ENCODE peak calls at places on chromosome 17, in four cellular contexts. K is activated naive CD4-positive, alpha-beta T cell treated with anti-CD3 and anti-CD28 coated beads, Interleukin-2, amount 50 U/mL, for 16 hours; R is GM06990; L is NCI-H1105. F is an unnamed sample.

GRCh38 chr17:2076461-2076984 is 21.6 kb downstream of the HIC1 start:
- DNase-seq in K (no peak), R (no peak), L (no peak), F (no peak)

GRCh38 chr17:76956846-76957540 is 88.8 kb downstream of the MGAT5B start:
- DNase-seq in K (no peak), R (no peak), L (no peak), F (no peak)

GRCh38 chr17:80979547-80980378 is 11.9 kb upstream of the CHMP6 start:
- DNase-seq in K (no peak), R (no peak), L (no peak), F (no peak)

GRCh38 chr17:80743181-80743771 is 198.6 kb downstream of the RPTOR start:
- DNase-seq in K (peak; percentile 73), R (no peak), L (no peak), F (no peak)

GRCh38 chr17:68054296-68054900 is 18.9 kb downstream of the KPNA2 start:
- DNase-seq in K (no peak), R (no peak), L (no peak), F (no peak)

GRCh38 chr17:46200200-46200599 is 7.0 kb upstream of the KANSL1 start:
- DNase-seq in K (no peak), R (no peak), L (no peak), F (no peak)

GRCh38 chr17:38577244-38577643 is 28.5 kb downstream of the SRCIN1 start:
- DNase-seq in K (no peak), R (no peak), L (no peak), F (no peak)

GRCh38 chr17:2547176-2547575 is 35.5 kb upstream of the METTL16 start:
- DNase-seq in K (no peak), R (no peak), L (no peak), F (no peak)

GRCh38 chr17:83113792-83114191 is 34.4 kb downstream of the METRNL start:
- DNase-seq in K (no peak), R (no peak), L (no peak), F (no peak)

GRCh38 chr17:36779550-36779949 is 157.7 kb upstream of the LHX1 start:
- DNase-seq in K (no peak), R (no peak), L (no peak), F (no peak)

GRCh38 chr17:76491271-76492184 is 9.7 kb downstream of the RHBDF2 start:
- DNase-seq in K (no peak), R (no peak), L (no peak), F (no peak)

GRCh38 chr17:80246726-80247125 is 13.9 kb upstream of the RNF213 start:
- DNase-seq in K (no peak), R (no peak), L (no peak), F (no peak)

GRCh38 chr17:20228410-20228809 is 219.3 kb downstream of the SPECC1 start:
- DNase-seq in K (no peak), R (no peak), L (no peak), F (no peak)

GRCh38 chr17:52754838-52755237 is 596.3 kb upstream of the CA10 start:
- DNase-seq in K (no peak), R (no peak), L (no peak), F (no peak)

GRCh38 chr17:68599091-68599872 is 1.9 kb downstream of the FAM20A start:
- DNase-seq in K (no peak), R (no peak), L (no peak), F (no peak)

GRCh38 chr17:67671492-67671891 is 46.2 kb upstream of the NOL11 start:
- DNase-seq in K (no peak), R (no peak), L (peak; percentile 29), F (no peak)

GRCh38 chr17:37774508-37774907 is 29.6 kb upstream of the HNF1B start:
- DNase-seq in K (no peak), R (peak; percentile 77), L (no peak), F (no peak)

GRCh38 chr17:60065136-60065535 is 13.6 kb downstream of the HEATR6 start:
- DNase-seq in K (no peak), R (no peak), L (no peak), F (no peak)

GRCh38 chr17:45763182-45763581 is 20.9 kb upstream of the CRHR1 start:
- DNase-seq in K (no peak), R (no peak), L (no peak), F (no peak)

GRCh38 chr17:36510636-36511035 is 24.0 kb downstream of the MYO19 start:
- DNase-seq in K (no peak), R (no peak), L (no peak), F (no peak)

GRCh38 chr17:40810505-40810904 is 10.7 kb upstream of the KRT28 start:
- DNase-seq in K (no peak), R (no peak), L (no peak), F (no peak)

GRCh38 chr17:26765860-26766709 is 527.8 kb upstream of the WSB1 start:
- DNase-seq in K (no peak), R (no peak), L (no peak), F (no peak)

GRCh38 chr17:39579318-39580081 is 28.2 kb downstream of the NEUROD2 start:
- DNase-seq in K (no peak), R (no peak), L (no peak), F (peak; percentile 91)

GRCh38 chr17:38333635-38334295 is 10.0 kb downstream of the GPR179 start:
- DNase-seq in K (peak; percentile 36), R (no peak), L (peak; percentile 31), F (peak; percentile 83)

GRCh38 chr17:17725853-17726720 is 44.8 kb downstream of the RAI1 start:
- DNase-seq in K (no peak), R (no peak), L (no peak), F (peak; percentile 38)

GRCh38 chr17:45771473-45771959 is 12.6 kb upstream of the CRHR1 start:
- DNase-seq in K (no peak), R (no peak), L (no peak), F (peak; percentile 54)

GRCh38 chr17:79905832-79906231 is 66.6 kb upstream of the CBX4 start:
- DNase-seq in K (no peak), R (no peak), L (no peak), F (no peak)

GRCh38 chr17:79624658-79625478 is 14.0 kb upstream of the RBFOX3 start:
- DNase-seq in K (peak; percentile 6), R (no peak), L (no peak), F (no peak)

GRCh38 chr17:37643829-37644228 is 583 bp upstream of the DDX52 start:
- DNase-seq in K (no peak), R (no peak), L (no peak), F (peak; percentile 3)

GRCh38 chr17:70123193-70123592 is 46.1 kb upstream of the KCNJ2 start:
- DNase-seq in K (no peak), R (no peak), L (no peak), F (no peak)

GRCh38 chr17:78027121-78027520 is 68.6 kb downstream of the TNRC6C start:
- DNase-seq in K (no peak), R (no peak), L (no peak), F (no peak)

GRCh38 chr17:76141212-76142043 is at the start of gene FOXJ1:
- DNase-seq in K (peak; percentile 87), R (peak; percentile 84), L (peak; percentile 87), F (peak; percentile 98)

GRCh38 chr17:75872434-75873351 is 5.7 kb downstream of the TRIM47 start:
- DNase-seq in K (peak; percentile 26), R (no peak), L (no peak), F (no peak)

GRCh38 chr17:59897090-59897489 is 4.2 kb downstream of the RPS6KB1 start:
- DNase-seq in K (no peak), R (no peak), L (no peak), F (no peak)

GRCh38 chr17:1647802-1648581 is 1.7 kb downstream of the RILP start:
- DNase-seq in K (no peak), R (no peak), L (no peak), F (peak; percentile 69)

GRCh38 chr17:2174471-2175293 is 119.8 kb downstream of the HIC1 start:
- DNase-seq in K (no peak), R (no peak), L (no peak), F (no peak)